ENCODE peak calls at places on chromosome 15, in eight cellular contexts. Y is RWPE2, I is left ventricle myocardium inferior, R is right lobe of liver, M is WTC11, L is neural crest cell, V is mesothelial cell of epicardium, D is IMR-90. J is an unnamed sample.

GRCh38 chr15:80342148-80342547 is 62.0 kb upstream of the ARNT2 start:
- DNase-seq in Y (no peak), I (no peak), R (no peak), M (no peak), L (no peak), V (no peak), D (no peak), J (no peak)

GRCh38 chr15:101052031-101052620 is 133.0 kb downstream of the LRRK1 start:
- DNase-seq in Y (no peak), I (no peak), R (no peak), M (no peak), L (peak), V (no peak), D (no peak), J (no peak)

GRCh38 chr15:40128746-40129660 is 20.3 kb upstream of the BMF start:
- DNase-seq in Y (no peak), I (no peak), R (no peak), M (no peak), L (no peak), V (no peak), D (no peak), J (no peak)

GRCh38 chr15:69807752-69808151 is 290.0 kb downstream of the TLE3 start:
- DNase-seq in Y (no peak), I (no peak), R (no peak), M (no peak), L (no peak), V (no peak), D (peak), J (no peak)

GRCh38 chr15:31278544-31279220 is 48.0 kb upstream of the KLF13 start:
- DNase-seq in Y (peak), I (no peak), R (no peak), M (peak), L (no peak), V (peak), D (no peak), J (peak)

GRCh38 chr15:68691667-68692066 is 112.9 kb downstream of the CORO2B start:
- DNase-seq in Y (no peak), I (no peak), R (no peak), M (no peak), L (no peak), V (peak), D (no peak), J (no peak)

GRCh38 chr15:49282366-49282765 is 112.3 kb downstream of the GALK2 start:
- DNase-seq in Y (no peak), I (no peak), R (no peak), M (no peak), L (no peak), V (no peak), D (peak), J (no peak)

GRCh38 chr15:35533130-35534110 is 12.5 kb downstream of the DPH6 start:
- DNase-seq in Y (no peak), I (no peak), R (no peak), M (no peak), L (no peak), V (no peak), D (peak), J (no peak)

GRCh38 chr15:57504599-57504940 is 87.1 kb upstream of the MYZAP start:
- DNase-seq in Y (no peak), I (no peak), R (no peak), M (no peak), L (no peak), V (no peak), D (no peak), J (no peak)

GRCh38 chr15:62976301-62976842 is 66.2 kb upstream of the TPM1 start:
- DNase-seq in Y (no peak), I (no peak), R (no peak), M (no peak), L (no peak), V (no peak), D (peak), J (no peak)

GRCh38 chr15:65032823-65033537 is 3.5 kb upstream of the MTFMT start:
- DNase-seq in Y (no peak), I (peak), R (peak), M (peak), L (peak), V (no peak), D (peak), J (no peak)

GRCh38 chr15:41967506-41968206 is 4.7 kb downstream of the EHD4 start:
- DNase-seq in Y (no peak), I (no peak), R (no peak), M (no peak), L (no peak), V (no peak), D (peak), J (no peak)

DNA sequence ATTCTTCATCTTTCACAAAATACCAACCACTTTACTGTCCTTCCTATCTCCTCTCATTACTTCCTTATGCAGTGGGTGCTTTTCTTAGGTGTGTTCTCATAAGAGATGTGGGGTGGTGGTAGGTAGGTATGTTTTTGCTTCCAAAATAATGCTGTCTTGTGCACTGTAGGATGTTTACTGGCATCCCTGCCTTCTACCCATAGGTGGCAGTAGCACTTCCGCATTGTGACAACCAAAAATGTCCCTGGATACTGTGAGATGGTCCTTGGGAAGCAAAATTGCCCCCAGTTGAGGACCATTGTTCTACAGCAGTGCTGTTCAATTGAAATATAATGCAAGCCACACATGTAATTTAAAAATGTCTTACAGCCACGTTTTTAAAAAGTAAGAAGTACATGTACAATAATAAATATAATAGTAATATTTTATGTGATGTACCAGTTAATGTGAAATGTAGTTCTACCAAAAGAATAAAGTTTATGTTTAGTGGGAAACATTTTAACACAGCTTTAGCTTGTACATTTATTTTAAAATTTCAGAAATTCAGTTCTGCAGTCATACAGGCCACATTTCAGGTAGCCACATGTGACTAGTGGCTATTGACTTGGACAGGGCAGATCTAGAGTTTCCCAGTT is 75.2 kb downstream of the NEO1 start:
- DNase-seq in Y (no peak), I (no peak), R (no peak), M (peak), L (peak), V (no peak), D (peak), J (no peak)
- TF ChIP-seq CTCF in Y (peak), I (peak), R (peak), M (peak), L (peak), V (peak), D (peak), J (peak)

DNA sequence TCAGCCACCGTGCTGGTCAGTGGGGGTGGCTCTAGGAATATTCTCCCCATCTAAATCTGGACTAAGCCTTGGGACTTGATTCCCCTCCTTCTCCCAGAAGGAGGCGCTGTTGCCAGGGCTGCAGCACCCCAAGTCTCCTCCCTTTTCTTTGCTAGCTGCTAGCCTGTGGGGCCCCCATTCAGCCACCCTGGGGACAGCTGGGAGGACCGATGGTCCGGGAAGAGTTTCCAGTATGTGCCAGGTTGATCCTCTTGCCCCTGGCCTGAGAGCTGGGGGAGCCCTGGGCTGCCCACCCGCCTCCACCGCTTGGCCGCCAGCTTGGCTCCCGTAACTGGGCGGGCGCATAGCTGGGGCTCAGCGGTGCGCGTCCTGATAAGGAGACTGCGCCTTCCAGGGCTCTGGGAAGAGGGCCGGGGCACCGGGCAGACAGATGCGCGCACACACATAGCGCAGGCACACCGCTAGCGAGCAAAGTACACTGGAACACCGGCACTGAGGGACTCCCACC is 4.2 kb downstream of the SMAD6 start:
- DNase-seq in Y (no peak), I (peak), R (no peak), M (peak), L (no peak), V (peak), D (peak), J (no peak)
- TF ChIP-seq CTCF in Y (no peak), I (peak), R (peak), M (peak), L (peak), V (peak), D (peak), J (peak)

DNA sequence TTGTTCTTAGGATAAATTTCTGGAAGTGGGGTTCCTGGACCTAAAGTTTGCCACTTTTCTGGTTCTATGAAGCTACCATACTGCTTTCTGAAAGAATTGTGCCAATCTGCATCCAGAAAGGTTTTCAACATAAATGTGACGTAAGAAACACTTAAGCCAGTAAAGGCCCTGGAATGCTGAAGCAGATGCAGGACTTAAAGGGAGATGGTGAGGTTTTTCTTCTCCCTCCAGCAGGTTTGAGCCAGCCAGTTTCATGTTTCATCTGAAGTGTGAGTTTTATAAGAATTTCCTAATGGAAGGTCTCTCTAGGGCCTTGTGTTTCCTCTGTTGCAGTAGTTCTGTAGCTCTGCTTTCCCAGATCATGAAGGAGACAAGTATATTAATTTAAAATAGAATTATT is 33.1 kb downstream of the ZNF592 start:
- DNase-seq in Y (no peak), I (no peak), R (no peak), M (no peak), L (no peak), V (no peak), D (peak), J (no peak)
- TF ChIP-seq CTCF in Y (no peak), I (no peak), R (no peak), M (no peak), L (no peak), V (no peak), D (no peak), J (no peak)

DNA sequence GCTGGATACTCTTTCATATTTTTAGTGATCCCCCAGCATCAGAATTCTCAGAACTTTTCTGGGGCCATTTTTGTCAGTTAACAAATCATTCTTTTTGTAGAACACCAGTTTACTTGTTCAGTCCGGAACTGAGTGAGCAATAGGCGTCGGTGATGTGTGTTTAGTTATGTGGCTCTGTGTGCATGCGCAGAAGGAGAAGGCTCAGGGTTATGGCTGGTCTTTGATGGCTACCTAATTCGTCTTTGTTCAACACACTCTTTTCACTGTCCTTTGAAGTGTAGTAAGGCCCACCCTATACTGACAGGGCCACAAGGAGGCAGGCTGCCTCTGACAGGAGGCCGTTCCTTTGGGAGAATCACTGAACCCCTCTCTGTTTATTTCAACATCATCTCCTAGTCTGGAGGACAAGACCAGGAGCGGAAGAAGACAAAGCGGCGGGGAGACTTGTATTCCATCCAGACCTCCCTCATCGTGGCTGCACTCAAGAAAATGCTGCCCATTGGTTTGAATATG is 158.2 kb upstream of the CHRM5 start:
- DNase-seq in Y (no peak), I (no peak), R (no peak), M (no peak), L (no peak), V (no peak), D (peak), J (no peak)
- TF ChIP-seq CTCF in Y (no peak), I (no peak), R (no peak), M (no peak), L (no peak), V (no peak), D (peak), J (no peak)

GRCh38 chr15:87660494-87661129 is 595.9 kb downstream of the NTRK3 start:
- DNase-seq in Y (no peak), I (no peak), R (no peak), M (no peak), L (no peak), V (no peak), D (no peak), J (no peak)
- TF ChIP-seq CTCF in Y (peak), I (no peak), R (no peak), M (no peak), L (no peak), V (no peak), D (peak), J (no peak)

GRCh38 chr15:61829514-61829889 is 230.7 kb downstream of the VPS13C start:
- DNase-seq in Y (no peak), I (no peak), R (no peak), M (no peak), L (no peak), V (no peak), D (no peak), J (no peak)

GRCh38 chr15:61827131-61827530 is 233.1 kb downstream of the VPS13C start:
- DNase-seq in Y (no peak), I (no peak), R (no peak), M (no peak), L (no peak), V (no peak), D (no peak), J (no peak)

GRCh38 chr15:61830536-61831330 is 229.5 kb downstream of the VPS13C start:
- DNase-seq in Y (no peak), I (no peak), R (no peak), M (no peak), L (no peak), V (no peak), D (no peak), J (no peak)

GRCh38 chr15:61828860-61829513 is 231.3 kb downstream of the VPS13C start:
- DNase-seq in Y (no peak), I (no peak), R (no peak), M (no peak), L (no peak), V (no peak), D (no peak), J (no peak)

GRCh38 chr15:61828008-61828407 is 232.2 kb downstream of the VPS13C start:
- DNase-seq in Y (no peak), I (no peak), R (no peak), M (no peak), L (no peak), V (no peak), D (no peak), J (no peak)
- TF ChIP-seq CTCF in Y (peak), I (no peak), R (no peak), M (no peak), L (no peak), V (no peak), D (no peak), J (no peak)